ENCODE peak calls at places on chromosomes 4 and X, in five cellular contexts. J is NB4, I is caudate nucleus, G is amniotic stem cell, M is iPS DF 6.9. O is an unnamed sample.

GRCh38 chr4:77699731-77700210 is 94.2 kb downstream of the CXCL13 start:
- DNase-seq in J (no peak), M (peak), I (no peak), G (peak), O (peak)

GRCh38 chr4:68673143-68673542 is 2.7 kb upstream of the UGT2B15 start:
- DNase-seq in J (no peak), M (no peak), I (no peak), G (no peak), O (no peak)

GRCh38 chr4:128338634-128339355 is 51.2 kb upstream of the PGRMC2 start:
- DNase-seq in M (no peak), J (no peak), G (no peak), I (no peak), O (no peak)

GRCh38 chrX:68462653-68463052 is 29.4 kb upstream of the OPHN1 start:
- DNase-seq in G (no peak), M (peak), I (no peak), J (peak), O (peak)

GRCh38 chr4:159341486-159341885 is 238.6 kb downstream of the RAPGEF2 start:
- DNase-seq in J (peak), I (no peak), G (no peak), M (no peak), O (no peak)

GRCh38 chr4:94459462-94460161 is 7.9 kb downstream of the PDLIM5 start:
- DNase-seq in M (no peak), J (no peak), G (no peak), I (no peak), O (no peak)

GRCh38 chr4:80202190-80202711 is 4.9 kb downstream of the PRDM8 start:
- DNase-seq in J (peak), I (no peak), M (no peak), G (peak), O (peak)

GRCh38 chr4:36274158-36274557 is 7.3 kb upstream of the DTHD1 start:
- DNase-seq in G (no peak), J (no peak), I (no peak), M (no peak), O (no peak)

GRCh38 chr4:135354876-135355275 is 1153.3 kb upstream of the PABPC4L start:
- DNase-seq in J (no peak), G (no peak), M (no peak), I (no peak), O (no peak)

GRCh38 chr4:86403575-86403974 is 43.7 kb upstream of the MAPK10 start:
- DNase-seq in I (no peak), M (no peak), J (no peak), G (no peak), O (no peak)

GRCh38 chr4:99987681-99988080 is 37.6 kb upstream of the H2AZ1 start:
- DNase-seq in M (no peak), G (no peak), J (no peak), I (no peak), O (no peak)

O was measured in Caco-2.